ENCODE peak calls at places on chromosomes 5 and 9, in five cellular contexts. One of them, this sample, is unnamed.

GRCh38 chr9:106587021-106587420 is 275.9 kb upstream of the ZNF462 start:
- DNase-seq in NCI-H748 treated with DMSO at 0.1 percent for 48 hours: no peak
- DNase-seq in T-helper 17 cell: no peak
- DNase-seq in hepatocyte: no peak
- DNase-seq in AG10803: peak; percentile 12
- DNase-seq in this sample: no peak

GRCh38 chr5:154408806-154409205 is 37.0 kb upstream of the SAP30L start:
- DNase-seq in NCI-H748 treated with DMSO at 0.1 percent for 48 hours: no peak
- DNase-seq in T-helper 17 cell: no peak
- DNase-seq in hepatocyte: no peak
- DNase-seq in AG10803: no peak
- DNase-seq in this sample: no peak

GRCh38 chr9:137280478-137281344 is 3.2 kb downstream of the TOR4A start:
- DNase-seq in NCI-H748 treated with DMSO at 0.1 percent for 48 hours: no peak
- DNase-seq in T-helper 17 cell: no peak
- DNase-seq in hepatocyte: peak; percentile 67
- DNase-seq in AG10803: peak; percentile 27
- DNase-seq in this sample: no peak

GRCh38 chr5:149775785-149776184 is 45.7 kb downstream of the PPARGC1B start:
- DNase-seq in NCI-H748 treated with DMSO at 0.1 percent for 48 hours: no peak
- DNase-seq in T-helper 17 cell: no peak
- DNase-seq in hepatocyte: peak; percentile 46
- DNase-seq in AG10803: peak; percentile 25
- DNase-seq in this sample: no peak

GRCh38 chr5:69341520-69342161 is 9.0 kb upstream of the CCDC125 start:
- DNase-seq in NCI-H748 treated with DMSO at 0.1 percent for 48 hours: no peak
- DNase-seq in T-helper 17 cell: no peak
- DNase-seq in hepatocyte: no peak
- DNase-seq in AG10803: no peak
- DNase-seq in this sample: no peak

GRCh38 chr5:126129431-126129830 is 293.8 kb upstream of the GRAMD2B start:
- DNase-seq in NCI-H748 treated with DMSO at 0.1 percent for 48 hours: no peak
- DNase-seq in T-helper 17 cell: no peak
- DNase-seq in hepatocyte: no peak
- DNase-seq in AG10803: no peak
- DNase-seq in this sample: no peak

GRCh38 chr5:93585753-93586385 is 2.8 kb downstream of the NR2F1 start:
- DNase-seq in NCI-H748 treated with DMSO at 0.1 percent for 48 hours: peak; percentile 69
- DNase-seq in T-helper 17 cell: no peak
- DNase-seq in hepatocyte: no peak
- DNase-seq in AG10803: no peak
- DNase-seq in this sample: no peak

GRCh38 chr5:6707852-6708251 is 5.4 kb upstream of the TENT4A start:
- DNase-seq in NCI-H748 treated with DMSO at 0.1 percent for 48 hours: no peak
- DNase-seq in T-helper 17 cell: no peak
- DNase-seq in hepatocyte: no peak
- DNase-seq in AG10803: no peak
- DNase-seq in this sample: no peak

GRCh38 chr5:140075371-140075770 is 32.3 kb upstream of the NRG2 start:
- DNase-seq in NCI-H748 treated with DMSO at 0.1 percent for 48 hours: no peak
- DNase-seq in T-helper 17 cell: no peak
- DNase-seq in hepatocyte: no peak
- DNase-seq in AG10803: peak; percentile 44
- DNase-seq in this sample: no peak

GRCh38 chr5:179265529-179266290 is 79.6 kb downstream of the ADAMTS2 start:
- DNase-seq in NCI-H748 treated with DMSO at 0.1 percent for 48 hours: no peak
- DNase-seq in T-helper 17 cell: no peak
- DNase-seq in hepatocyte: peak; percentile 90
- DNase-seq in AG10803: peak; percentile 100
- DNase-seq in this sample: no peak

GRCh38 chr5:120463991-120464626 is at the start of gene PRR16:
- DNase-seq in NCI-H748 treated with DMSO at 0.1 percent for 48 hours: peak; percentile 11
- DNase-seq in T-helper 17 cell: no peak
- DNase-seq in hepatocyte: peak; percentile 85
- DNase-seq in AG10803: peak; percentile 71
- DNase-seq in this sample: no peak

GRCh38 chr5:35869705-35870277 is 13.1 kb downstream of the IL7R start:
- DNase-seq in NCI-H748 treated with DMSO at 0.1 percent for 48 hours: no peak
- DNase-seq in T-helper 17 cell: no peak
- DNase-seq in hepatocyte: no peak
- DNase-seq in AG10803: no peak
- DNase-seq in this sample: no peak

GRCh38 chr5:150213530-150213929 is 23.7 kb downstream of the SLC6A7 start:
- DNase-seq in NCI-H748 treated with DMSO at 0.1 percent for 48 hours: no peak
- DNase-seq in T-helper 17 cell: no peak
- DNase-seq in hepatocyte: no peak
- DNase-seq in AG10803: peak; percentile 68
- DNase-seq in this sample: no peak

GRCh38 chr5:66306105-66306843 is 162.2 kb downstream of the SREK1 start:
- DNase-seq in NCI-H748 treated with DMSO at 0.1 percent for 48 hours: peak; percentile 58
- DNase-seq in T-helper 17 cell: no peak
- DNase-seq in hepatocyte: peak; percentile 82
- DNase-seq in AG10803: peak; percentile 66
- DNase-seq in this sample: no peak

GRCh38 chr5:94908889-94909480 is 290.5 kb downstream of the SLF1 start:
- DNase-seq in NCI-H748 treated with DMSO at 0.1 percent for 48 hours: peak; percentile 37
- DNase-seq in T-helper 17 cell: no peak
- DNase-seq in hepatocyte: peak; percentile 67
- DNase-seq in AG10803: peak; percentile 41
- DNase-seq in this sample: no peak

GRCh38 chr5:106185661-106186081 is 1485.1 kb downstream of the EFNA5 start:
- DNase-seq in NCI-H748 treated with DMSO at 0.1 percent for 48 hours: no peak
- DNase-seq in T-helper 17 cell: no peak
- DNase-seq in hepatocyte: no peak
- DNase-seq in AG10803: no peak
- DNase-seq in this sample: no peak

GRCh38 chr5:56588636-56589485 is 226.5 kb upstream of the MAP3K1 start:
- DNase-seq in NCI-H748 treated with DMSO at 0.1 percent for 48 hours: peak; percentile 62
- DNase-seq in T-helper 17 cell: peak; percentile 26
- DNase-seq in hepatocyte: no peak
- DNase-seq in AG10803: no peak
- DNase-seq in this sample: no peak

GRCh38 chr9:27701664-27702063 is 128.4 kb upstream of the C9orf72 start:
- DNase-seq in NCI-H748 treated with DMSO at 0.1 percent for 48 hours: no peak
- DNase-seq in T-helper 17 cell: no peak
- DNase-seq in hepatocyte: no peak
- DNase-seq in AG10803: no peak
- DNase-seq in this sample: no peak

GRCh38 chr9:72843525-72844439 is 109.1 kb downstream of the ALDH1A1 start:
- DNase-seq in NCI-H748 treated with DMSO at 0.1 percent for 48 hours: no peak
- DNase-seq in T-helper 17 cell: no peak
- DNase-seq in hepatocyte: peak; percentile 25
- DNase-seq in AG10803: no peak
- DNase-seq in this sample: no peak

GRCh38 chr9:14238518-14238917 is 75.4 kb downstream of the NFIB start:
- DNase-seq in NCI-H748 treated with DMSO at 0.1 percent for 48 hours: no peak
- DNase-seq in T-helper 17 cell: no peak
- DNase-seq in hepatocyte: peak; percentile 20
- DNase-seq in AG10803: no peak
- DNase-seq in this sample: no peak

GRCh38 chr5:14506661-14507060 is 74.9 kb upstream of the OTULINL start:
- DNase-seq in NCI-H748 treated with DMSO at 0.1 percent for 48 hours: no peak
- DNase-seq in T-helper 17 cell: no peak
- DNase-seq in hepatocyte: no peak
- DNase-seq in AG10803: no peak
- DNase-seq in this sample: no peak

GRCh38 chr9:80501635-80502034 is 929.9 kb downstream of the TLE4 start:
- DNase-seq in NCI-H748 treated with DMSO at 0.1 percent for 48 hours: no peak
- DNase-seq in T-helper 17 cell: no peak
- DNase-seq in hepatocyte: no peak
- DNase-seq in AG10803: no peak
- DNase-seq in this sample: no peak

GRCh38 chr9:123828449-123828848 is 101.5 kb downstream of the DENND1A start:
- DNase-seq in NCI-H748 treated with DMSO at 0.1 percent for 48 hours: no peak
- DNase-seq in T-helper 17 cell: no peak
- DNase-seq in hepatocyte: no peak
- DNase-seq in AG10803: no peak
- DNase-seq in this sample: no peak

GRCh38 chr5:127950707-127951356 is 132.7 kb upstream of the SLC12A2 start:
- DNase-seq in NCI-H748 treated with DMSO at 0.1 percent for 48 hours: no peak
- DNase-seq in T-helper 17 cell: no peak
- DNase-seq in hepatocyte: peak; percentile 49
- DNase-seq in AG10803: no peak
- DNase-seq in this sample: no peak

GRCh38 chr5:82312373-82312856 is 34.3 kb upstream of the RPS23 start:
- DNase-seq in NCI-H748 treated with DMSO at 0.1 percent for 48 hours: peak; percentile 68
- DNase-seq in T-helper 17 cell: no peak
- DNase-seq in hepatocyte: peak; percentile 85
- DNase-seq in AG10803: peak; percentile 84
- DNase-seq in this sample: no peak

GRCh38 chr5:146331257-146331822 is 7.3 kb upstream of the POU4F3 start:
- DNase-seq in NCI-H748 treated with DMSO at 0.1 percent for 48 hours: no peak
- DNase-seq in T-helper 17 cell: no peak
- DNase-seq in hepatocyte: no peak
- DNase-seq in AG10803: no peak
- DNase-seq in this sample: no peak

GRCh38 chr5:177100714-177101121 is 14.0 kb downstream of the FGFR4 start:
- DNase-seq in NCI-H748 treated with DMSO at 0.1 percent for 48 hours: no peak
- DNase-seq in T-helper 17 cell: no peak
- DNase-seq in hepatocyte: no peak
- DNase-seq in AG10803: no peak
- DNase-seq in this sample: no peak

GRCh38 chr9:16575878-16576245 is 294.6 kb downstream of the BNC2 start:
- DNase-seq in NCI-H748 treated with DMSO at 0.1 percent for 48 hours: no peak
- DNase-seq in T-helper 17 cell: no peak
- DNase-seq in hepatocyte: no peak
- DNase-seq in AG10803: no peak
- DNase-seq in this sample: no peak